ENCODE peak calls at places on chromosome 22, in eight cellular contexts. D, P, J, B, C, T, E and S are unnamed samples. For H3K9me3, the result is how much of the 10 kb centered on the place peaks cover.

GRCh38 chr22:41996826-41997225 is 1.8 kb upstream of the WBP2NL start:
- DNase-seq in D (no peak), P (no peak), J (no peak), B (no peak), C (no peak), T (no peak), E (no peak), S (no peak)

GRCh38 chr22:41501209-41501608 is 32.3 kb downstream of the ACO2 start:
- DNase-seq in D (peak), P (no peak), J (no peak), B (no peak), C (no peak), T (peak), E (no peak), S (no peak)

GRCh38 chr22:29083576-29084566 is 11.0 kb downstream of the KREMEN1 start:
- DNase-seq in D (no peak), P (no peak), J (no peak), B (no peak), C (no peak), T (no peak), E (no peak), S (no peak)

GRCh38 chr22:42500164-42500835 is 19.3 kb downstream of the RRP7A start:
- DNase-seq in D (peak), P (peak), J (no peak), B (peak), C (no peak), T (no peak), E (peak), S (peak)

GRCh38 chr22:46079861-46080821 is 70.2 kb upstream of the PPARA start:
- DNase-seq in D (no peak), P (peak), J (peak), B (no peak), C (no peak), T (no peak), E (peak), S (no peak)

GRCh38 chr22:27810566-27810965 is 9.0 kb upstream of the MN1 start:
- DNase-seq in D (no peak), P (peak), J (peak), B (no peak), C (peak), T (no peak), E (peak), S (no peak)

GRCh38 chr22:23122992-23123803 is 18.6 kb downstream of the RSPH14 start:
- DNase-seq in D (no peak), P (no peak), J (no peak), B (no peak), C (no peak), T (no peak), E (no peak), S (no peak)

GRCh38 chr22:41563051-41563711 is 2.4 kb downstream of the CSDC2 start:
- DNase-seq in D (no peak), P (peak), J (no peak), B (no peak), C (no peak), T (peak), E (no peak), S (no peak)

GRCh38 chr22:31681625-31682345 is 19.8 kb upstream of the PISD start:
- DNase-seq in D (no peak), P (no peak), J (no peak), B (no peak), C (no peak), T (no peak), E (no peak), S (no peak)

GRCh38 chr22:22671506-22671905 is 27.1 kb downstream of the GGTLC2 start:
- DNase-seq in D (no peak), P (no peak), J (no peak), B (no peak), C (no peak), T (no peak), E (no peak), S (no peak)

GRCh38 chr22:50606561-50607365 is 6.2 kb downstream of the MAPK8IP2 start:
- DNase-seq in D (no peak), P (no peak), J (no peak), B (no peak), C (no peak), T (no peak), E (no peak), S (no peak)

GRCh38 chr22:40324468-40325305 is 21.6 kb upstream of the ADSL start:
- DNase-seq in D (no peak), P (no peak), J (no peak), B (peak), C (no peak), T (no peak), E (no peak), S (no peak)

GRCh38 chr22:23110922-23111527 is 30.8 kb downstream of the RSPH14 start:
- DNase-seq in D (no peak), P (no peak), J (no peak), B (no peak), C (no peak), T (peak), E (no peak), S (no peak)

GRCh38 chr22:42065408-42066132 is 5.0 kb downstream of the NAGA start:
- DNase-seq in D (no peak), P (no peak), J (no peak), B (no peak), C (no peak), T (no peak), E (no peak), S (no peak)

GRCh38 chr22:23836281-23836680 is 2.5 kb downstream of the DERL3 start:
- DNase-seq in D (no peak), P (peak), J (no peak), B (no peak), C (no peak), T (no peak), E (no peak), S (no peak)

GRCh38 chr22:25027959-25028840 is 75.7 kb downstream of the KIAA1671 start:
- DNase-seq in D (no peak), P (peak), J (no peak), B (no peak), C (no peak), T (peak), E (peak), S (no peak)

GRCh38 chr22:31339148-31339832 is 6.9 kb downstream of the PATZ1 start:
- DNase-seq in D (no peak), P (no peak), J (no peak), B (no peak), C (no peak), T (no peak), E (no peak), S (no peak)

GRCh38 chr22:40450651-40451050 is 80.3 kb downstream of the SGSM3 start:
- DNase-seq in D (no peak), P (no peak), J (no peak), B (no peak), C (no peak), T (no peak), E (no peak), S (no peak)

GRCh38 chr22:44242946-44243724 is 62.4 kb downstream of the PARVG start:
- DNase-seq in D (no peak), P (no peak), J (no peak), B (no peak), C (no peak), T (no peak), E (no peak), S (no peak)

GRCh38 chr22:43191831-43192230 is 4.9 kb upstream of the TTLL12 start:
- DNase-seq in D (no peak), P (no peak), J (no peak), B (no peak), C (no peak), T (no peak), E (no peak), S (no peak)

GRCh38 chr22:43427296-43428004 is 15.6 kb downstream of the MPPED1 start:
- DNase-seq in D (no peak), P (no peak), J (no peak), B (no peak), C (no peak), T (peak), E (no peak), S (no peak)

GRCh38 chr22:32080904-32081303 is 37.8 kb downstream of the SLC5A1 start:
- DNase-seq in D (peak), P (no peak), J (no peak), B (no peak), C (peak), T (peak), E (no peak), S (no peak)

GRCh38 chr22:30941363-30941740 is 27.2 kb downstream of the MORC2 start:
- DNase-seq in D (no peak), P (no peak), J (no peak), B (no peak), C (no peak), T (no peak), E (no peak), S (no peak)

GRCh38 chr22:45009881-45010531 is at the start of gene PHF21B:
- DNase-seq in D (peak), P (peak), J (no peak), B (no peak), C (no peak), T (peak), E (peak), S (no peak)

GRCh38 chr22:24583221-24583971 is 9.5 kb downstream of the LRRC75B start:
- DNase-seq in D (no peak), P (no peak), J (no peak), B (no peak), C (no peak), T (no peak), E (no peak), S (no peak)

DNA sequence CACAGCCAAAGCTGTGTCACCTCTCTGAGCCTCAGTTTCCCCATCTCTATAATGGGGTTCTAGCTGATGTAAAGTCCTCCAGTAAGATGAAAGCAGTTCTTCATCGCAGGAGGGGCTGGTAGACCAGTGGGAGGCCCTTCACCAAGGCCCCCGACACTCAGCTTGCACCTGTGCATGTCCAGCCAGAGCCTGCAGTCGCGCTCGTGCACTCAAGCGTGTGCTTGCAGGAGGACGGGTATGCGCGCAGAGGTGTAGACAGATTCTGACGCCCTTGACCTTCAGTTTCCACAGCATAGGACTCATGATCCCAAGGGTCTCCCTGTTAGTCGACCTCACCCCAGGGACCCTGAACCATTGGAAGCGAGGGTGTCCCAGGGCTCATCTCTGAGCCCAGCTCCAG is 633.7 kb downstream of the TBC1D22A start:
- DNase-seq in D (no peak), P (no peak), J (no peak), B (no peak), C (no peak), T (no peak), E (no peak), S (no peak)
- H3K9me3 ChIP-seq in D (under half), P (under half), J (under half), B (under half), C (under half), T (under half), E (under half), S (under half)

GRCh38 chr22:47335958-47336357 is 573.5 kb downstream of the TBC1D22A start:
- DNase-seq in D (no peak), P (no peak), J (no peak), B (no peak), C (no peak), T (no peak), E (no peak), S (no peak)
- H3K9me3 ChIP-seq in D (under half), P (under half), J (under half), B (under half), C (under half), T (under half), E (under half), S (under half)

DNA sequence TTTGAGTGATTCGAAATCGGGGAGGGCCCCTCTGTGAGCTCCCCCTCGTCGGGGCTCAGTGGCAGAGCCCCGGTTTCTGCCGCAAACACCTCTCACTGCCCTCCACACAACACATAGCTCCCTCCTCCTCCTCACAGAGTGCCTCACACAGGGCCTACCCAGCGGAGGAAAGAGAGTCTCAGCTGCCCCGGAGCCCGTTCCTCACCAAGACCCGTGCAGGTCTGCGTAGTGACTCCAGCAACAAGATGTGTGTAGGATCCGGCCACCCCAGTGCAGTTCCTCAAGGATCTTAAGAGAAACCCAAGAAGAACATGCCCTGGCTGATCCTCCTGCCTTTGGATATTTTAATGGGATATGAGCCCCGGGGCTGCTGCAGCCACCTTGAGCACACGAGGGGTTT is 238.4 kb downstream of the BRD1 start:
- DNase-seq in D (no peak), P (no peak), J (no peak), B (no peak), C (no peak), T (no peak), E (no peak), S (no peak)
- H3K9me3 ChIP-seq in D (under half), P (under half), J (under half), B (under half), C (half or more), T (under half), E (under half), S (under half)

DNA sequence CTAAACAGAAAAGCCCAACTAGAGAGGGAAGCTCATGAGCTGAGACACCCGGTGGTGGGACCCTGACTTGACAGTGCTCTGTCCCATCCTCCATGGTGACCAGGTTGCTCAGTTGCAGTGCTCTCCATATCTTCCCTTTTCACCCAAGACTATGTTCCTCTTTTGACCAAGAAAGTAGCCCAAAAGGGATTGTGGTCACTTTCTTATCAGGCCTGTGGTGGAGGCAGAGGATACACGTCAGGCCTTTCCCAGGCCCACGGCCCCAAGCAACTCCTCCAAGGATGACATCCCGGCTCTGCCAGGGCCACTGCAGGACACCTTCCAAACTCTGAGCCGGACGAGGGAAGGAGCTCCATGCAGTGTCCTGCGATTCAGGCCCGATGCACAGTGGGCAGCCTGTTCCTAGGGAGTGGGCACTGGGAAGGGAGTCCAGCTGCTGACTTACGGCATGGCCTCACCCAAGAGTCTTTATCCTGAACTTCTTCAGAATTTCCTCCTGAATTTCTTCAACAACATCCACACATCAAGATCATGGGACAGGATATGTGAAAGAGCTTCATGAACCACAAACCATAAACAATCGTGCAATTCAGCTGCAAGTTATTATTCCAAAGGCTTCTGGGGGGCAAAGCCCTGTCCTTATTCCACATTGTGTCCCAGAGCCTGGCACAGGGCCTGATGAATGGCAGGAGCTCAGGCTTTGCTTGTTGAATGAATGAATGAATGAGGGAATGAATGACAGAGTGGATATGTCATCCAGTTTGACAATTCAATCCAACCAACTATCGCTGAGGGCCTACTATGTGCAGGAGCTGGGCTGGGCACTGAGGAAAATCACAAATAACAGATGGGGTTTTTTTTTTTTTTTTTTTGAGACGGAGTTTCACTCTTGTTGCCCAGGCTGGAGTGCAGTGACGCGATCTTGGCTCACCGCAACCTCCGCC is 36.0 kb upstream of the MYH9 start:
- DNase-seq in D (no peak), P (no peak), J (no peak), B (no peak), C (peak), T (no peak), E (no peak), S (no peak)
- H3K9me3 ChIP-seq in D (under half), P (under half), J (under half), B (under half), C (under half), T (under half), E (under half), S (under half)

GRCh38 chr22:48103126-48103875 is 1340.9 kb downstream of the TBC1D22A start:
- DNase-seq in D (no peak), P (no peak), J (no peak), B (no peak), C (no peak), T (no peak), E (no peak), S (no peak)

GRCh38 chr22:48102581-48102980 is 1340.1 kb downstream of the TBC1D22A start:
- DNase-seq in D (no peak), P (no peak), J (no peak), B (no peak), C (no peak), T (no peak), E (no peak), S (no peak)

GRCh38 chr22:48099671-48100070 is 1337.2 kb downstream of the TBC1D22A start:
- DNase-seq in D (no peak), P (no peak), J (no peak), B (no peak), C (no peak), T (no peak), E (no peak), S (no peak)

GRCh38 chr22:48100685-48101417 is 1338.4 kb downstream of the TBC1D22A start:
- DNase-seq in D (peak), P (no peak), J (no peak), B (no peak), C (no peak), T (no peak), E (no peak), S (no peak)

GRCh38 chr22:48101704-48102103 is 1339.3 kb downstream of the TBC1D22A start:
- DNase-seq in D (no peak), P (no peak), J (no peak), B (no peak), C (no peak), T (no peak), E (no peak), S (no peak)
- H3K9me3 ChIP-seq in D (under half), P (under half), J (under half), B (under half), C (half or more), T (under half), E (under half), S (under half)

GRCh38 chr22:47421846-47422245 is 659.4 kb downstream of the TBC1D22A start:
- DNase-seq in D (no peak), P (no peak), J (no peak), B (no peak), C (no peak), T (no peak), E (no peak), S (no peak)

GRCh38 chr22:47422736-47423135 is 660.3 kb downstream of the TBC1D22A start:
- DNase-seq in D (no peak), P (no peak), J (no peak), B (no peak), C (no peak), T (no peak), E (no peak), S (no peak)

GRCh38 chr22:47419239-47419638 is 656.8 kb downstream of the TBC1D22A start:
- DNase-seq in D (no peak), P (no peak), J (no peak), B (no peak), C (no peak), T (no peak), E (no peak), S (no peak)

GRCh38 chr22:47417699-47418098 is 655.2 kb downstream of the TBC1D22A start:
- DNase-seq in D (no peak), P (no peak), J (no peak), B (no peak), C (no peak), T (no peak), E (no peak), S (no peak)

GRCh38 chr22:47420211-47420610 is 657.8 kb downstream of the TBC1D22A start:
- DNase-seq in D (no peak), P (no peak), J (no peak), B (no peak), C (no peak), T (no peak), E (no peak), S (no peak)
- H3K9me3 ChIP-seq in D (under half), P (under half), J (under half), B (under half), C (under half), T (under half), E (under half), S (under half)

GRCh38 chr22:38451864-38452263 is 3.1 kb downstream of the KCNJ4 start:
- DNase-seq in D (no peak), P (no peak), J (no peak), B (no peak), C (no peak), T (no peak), E (no peak), S (no peak)

GRCh38 chr22:38454011-38454360 is 1.0 kb downstream of the KCNJ4 start:
- DNase-seq in D (no peak), P (no peak), J (no peak), B (no peak), C (no peak), T (no peak), E (no peak), S (no peak)

GRCh38 chr22:38451404-38451803 is 3.6 kb downstream of the KCNJ4 start:
- DNase-seq in D (no peak), P (no peak), J (no peak), B (no peak), C (no peak), T (peak), E (no peak), S (no peak)

GRCh38 chr22:38453065-38453672 is 1.8 kb downstream of the KCNJ4 start:
- DNase-seq in D (no peak), P (no peak), J (no peak), B (no peak), C (no peak), T (no peak), E (no peak), S (no peak)

GRCh38 chr22:38452373-38453064 is 2.5 kb downstream of the KCNJ4 start:
- DNase-seq in D (no peak), P (peak), J (no peak), B (no peak), C (no peak), T (peak), E (peak), S (no peak)
- H3K9me3 ChIP-seq in D (under half), P (under half), J (under half), B (under half), C (under half), T (under half), E (under half), S (under half)

DNA sequence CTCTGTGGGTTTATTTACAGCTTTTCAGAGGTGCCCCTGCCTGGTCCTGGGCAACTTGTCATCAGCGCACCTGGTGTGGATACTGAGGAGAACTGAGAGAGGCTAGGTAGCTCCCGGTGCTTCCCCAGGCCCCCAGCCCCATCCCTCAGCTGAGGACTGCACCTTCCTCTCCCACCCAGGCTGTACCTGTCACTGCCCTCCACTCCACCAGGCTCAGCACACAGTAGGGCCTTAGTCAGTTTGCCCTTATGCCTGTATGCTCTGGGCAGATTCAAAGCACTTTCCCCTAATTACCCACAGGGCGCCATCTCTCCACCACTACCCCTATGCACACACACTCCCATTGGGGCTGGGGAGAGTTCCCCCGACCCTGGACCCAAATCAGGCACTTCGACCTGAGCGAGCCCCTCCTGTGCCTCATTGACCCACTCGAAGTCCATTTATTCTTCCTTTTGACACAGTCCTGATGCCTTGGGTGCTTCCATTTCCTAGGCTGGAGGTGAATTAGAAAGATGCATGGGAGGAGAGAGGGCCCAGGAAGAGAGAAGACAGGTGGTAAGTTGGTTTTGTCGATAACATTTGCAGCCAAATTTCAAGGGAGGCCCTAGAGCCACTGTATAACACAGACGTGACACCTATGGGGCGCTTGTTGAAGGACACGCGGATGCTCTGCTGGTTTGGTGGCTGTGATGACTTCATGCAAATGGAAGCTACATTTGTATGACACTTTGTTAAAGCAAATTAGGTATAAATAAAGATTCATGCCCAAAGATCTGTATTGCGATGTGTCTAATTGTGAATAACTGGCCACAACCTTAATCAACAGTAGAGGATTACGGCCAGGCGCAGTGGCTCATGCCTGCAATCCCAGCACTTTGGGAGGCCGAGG is 13.8 kb upstream of the PICK1 start:
- DNase-seq in D (peak), P (no peak), J (no peak), B (no peak), C (no peak), T (no peak), E (no peak), S (no peak)
- H3K9me3 ChIP-seq in D (under half), P (under half), J (under half), B (under half), C (under half), T (under half), E (under half), S (under half)